ENCODE peak calls at places on chromosome 15, in five cellular contexts. N is NCI-H748 treated with DMSO at 0.1 percent for 48 hours, J is HuH-7.5, W is anterior cingulate cortex, U is K562. K is an unnamed sample.

GRCh38 chr15:98609144-98609852 is 39.0 kb upstream of the IGF1R start:
- DNase-seq in J (no peak), N (no peak), W (no peak), U (no peak), K (no peak)

GRCh38 chr15:100987143-100987542 is 68.0 kb downstream of the LRRK1 start:
- DNase-seq in J (no peak), W (no peak), N (no peak), U (no peak), K (no peak)

GRCh38 chr15:35690698-35691116 is 144.7 kb upstream of the DPH6 start:
- DNase-seq in U (no peak), J (no peak), N (no peak), W (no peak), K (no peak)

GRCh38 chr15:70701891-70702568 is 61.3 kb downstream of the UACA start:
- DNase-seq in N (no peak), U (no peak), W (no peak), J (no peak), K (no peak)

GRCh38 chr15:64911317-64912186 is at the start of gene ANKDD1A:
- DNase-seq in U (peak; percentile 72), W (peak; percentile 69), J (peak; percentile 77), N (peak; percentile 26), K (peak; percentile 38)

GRCh38 chr15:65918357-65918920 is 49.1 kb downstream of the RAB11A start:
- DNase-seq in U (no peak), J (no peak), N (no peak), W (no peak), K (no peak)

GRCh38 chr15:70033529-70034140 is 64.1 kb downstream of the TLE3 start:
- DNase-seq in J (no peak), W (no peak), N (peak; percentile 85), U (no peak), K (no peak)

GRCh38 chr15:23869391-23869790 is 182.3 kb upstream of the NDN start:
- DNase-seq in J (peak; percentile 28), U (peak; percentile 19), W (no peak), N (no peak), K (no peak)

GRCh38 chr15:88649286-88649733 is 10.5 kb downstream of the ISG20 start:
- DNase-seq in U (no peak), J (no peak), W (peak; percentile 31), N (no peak), K (no peak)

GRCh38 chr15:31302778-31303433 is 23.7 kb upstream of the KLF13 start:
- DNase-seq in N (no peak), U (no peak), W (no peak), J (no peak), K (no peak)

GRCh38 chr15:68335251-68335650 is 57.7 kb downstream of the FEM1B start:
- DNase-seq in J (no peak), U (no peak), W (no peak), N (no peak), K (peak; percentile 65)